ENCODE peak calls at places on chromosomes 11 and 22, in five cellular contexts. O is transverse colon; W is pancreas; A is HCT116; S is CD8-positive, alpha-beta memory T cell. R is an unnamed sample. For H3K9me3 and H3K4me1, the result is how much of the 10 kb centered on the place peaks cover.

GRCh38 chr11:34986883-34987525 is 70.6 kb downstream of the PDHX start:
- DNase-seq in W (no peak), S (no peak), A (no peak), O (no peak), R (no peak)

GRCh38 chr11:120512727-120513435 is 1.3 kb downstream of the GRIK4 start:
- DNase-seq in A (no peak), S (no peak), W (no peak), O (no peak), R (no peak)

GRCh38 chr22:36715647-36716046 is 12.1 kb upstream of the CACNG2 start:
- DNase-seq in A (no peak), S (no peak), W (no peak), O (no peak), R (no peak)

GRCh38 chr22:33535937-33536875 is 384.1 kb downstream of the LARGE1 start:
- DNase-seq in O (no peak), S (no peak), W (no peak), A (no peak), R (no peak)

GRCh38 chr11:16786131-16786530 is 47.7 kb downstream of the C11orf58 start:
- DNase-seq in A (no peak), S (no peak), W (no peak), O (no peak), R (no peak)

GRCh38 chr11:106961518-106961917 is 56.8 kb downstream of the GUCY1A2 start:
- DNase-seq in S (no peak), W (no peak), O (no peak), A (no peak), R (peak)

GRCh38 chr11:121561240-121561639 is 108.5 kb upstream of the SORL1-AS1 start:
- DNase-seq in W (no peak), A (no peak), S (no peak), O (no peak), R (no peak)

GRCh38 chr22:20243545-20244249 is 24.4 kb downstream of the RTN4R start:
- DNase-seq in O (peak), W (no peak), A (no peak), S (peak), R (peak)

GRCh38 chr11:69317401-69318092 is 23.6 kb downstream of the MYEOV start:
- DNase-seq in S (no peak), O (no peak), W (no peak), A (no peak), R (no peak)

GRCh38 chr11:65431452-65432132 is 9.0 kb downstream of the NEAT1 start:
- DNase-seq in O (peak), S (no peak), A (no peak), W (no peak), R (no peak)

DNA sequence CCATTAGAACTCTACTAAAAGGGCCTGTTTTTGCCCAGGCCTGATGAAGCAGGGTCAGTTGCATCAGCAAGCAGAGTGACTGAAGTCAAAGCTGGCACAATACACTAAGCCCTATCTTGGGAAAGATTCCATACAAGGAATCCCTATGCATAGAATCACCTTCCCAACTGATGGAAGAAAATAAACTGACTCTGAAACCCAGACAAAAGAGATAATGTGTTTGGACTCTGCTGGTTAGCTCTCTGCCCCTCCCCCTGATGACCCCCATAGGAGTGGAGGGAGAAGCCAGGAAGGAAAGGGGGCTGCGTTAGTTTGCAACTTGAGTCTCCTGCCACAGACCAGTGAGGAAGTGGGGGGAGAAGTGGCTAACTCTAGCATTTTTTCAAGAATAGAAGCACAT is 32.9 kb downstream of the GALNT18 start:
- DNase-seq in O (no peak), A (no peak), W (no peak), S (no peak), R (no peak)
- H3K27ac ChIP-seq in O (no peak), A (no peak), W (no peak), S (no peak), R (no peak)

DNA sequence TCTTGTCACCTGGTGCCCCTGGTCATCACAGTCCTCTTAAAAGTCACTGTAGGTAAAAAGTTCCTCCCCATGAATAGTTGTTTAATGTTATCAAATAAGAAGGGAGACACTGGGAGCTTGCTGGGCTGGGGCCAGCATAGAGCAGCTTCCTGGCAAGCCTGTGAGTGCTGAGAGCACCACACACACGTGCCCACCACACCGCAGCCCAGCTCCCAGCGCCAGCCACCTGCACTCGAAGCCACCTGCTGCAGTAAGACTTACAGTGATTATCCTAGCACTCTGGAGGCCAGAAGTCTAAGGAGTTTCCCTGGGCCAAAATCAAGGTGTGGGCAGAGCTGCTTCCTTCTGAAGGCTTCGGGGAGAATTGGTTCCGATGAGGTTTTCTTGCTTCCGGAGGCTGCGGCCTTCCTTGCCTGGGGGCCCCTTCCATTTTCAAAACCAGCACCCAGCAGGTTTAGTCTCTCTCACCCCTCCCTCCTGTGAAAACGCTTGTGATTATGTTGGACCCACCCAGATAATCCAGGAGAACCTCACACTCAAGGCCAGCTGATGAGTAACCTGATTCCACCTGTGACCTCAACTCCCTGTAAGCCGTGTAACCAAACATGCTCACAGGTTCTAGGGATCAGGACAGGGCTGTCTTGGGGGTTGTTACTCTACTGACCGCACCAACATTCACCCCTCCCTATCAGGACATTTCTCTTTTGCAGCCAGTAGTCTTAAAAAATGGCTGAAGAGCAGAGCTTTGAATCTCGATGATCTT is 687.2 kb downstream of the TBC1D22A start:
- DNase-seq in W (no peak), A (no peak), S (no peak), O (no peak), R (no peak)
- H3K9me3 ChIP-seq in W (under half), A (under half), S (under half), O (under half), R (under half)

GRCh38 chr22:38906024-38906423 is 34.0 kb upstream of the CBX6 start:
- DNase-seq in O (no peak), S (no peak), W (no peak), A (no peak), R (no peak)

GRCh38 chr22:38900677-38901076 is 28.7 kb upstream of the CBX6 start:
- DNase-seq in W (no peak), A (no peak), S (no peak), O (no peak), R (no peak)

DNA sequence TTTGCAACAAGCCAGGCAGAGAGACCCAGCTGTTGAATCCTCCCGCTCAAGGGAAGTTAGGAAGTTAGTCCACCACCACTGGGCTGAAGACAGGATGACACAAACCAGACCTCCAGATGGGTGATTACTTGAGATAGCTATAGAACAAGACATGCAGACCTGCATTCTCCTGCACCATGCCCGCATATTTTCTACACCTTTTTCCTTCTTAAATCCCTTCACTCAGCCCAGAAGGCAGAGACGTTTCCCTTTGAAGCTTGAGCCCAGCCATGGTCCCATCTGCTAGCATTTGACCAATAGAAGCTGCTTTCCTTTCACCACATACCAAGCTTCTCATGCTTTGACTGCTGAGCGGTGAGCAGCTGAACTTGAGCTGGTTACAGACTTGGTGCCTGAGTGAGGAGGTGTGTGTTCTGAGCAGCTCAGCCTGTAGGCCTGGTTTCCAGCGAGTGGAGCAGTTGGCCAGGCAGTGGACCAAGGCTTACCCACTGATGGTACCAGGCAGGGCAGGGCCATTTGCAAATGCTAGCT is 29.2 kb upstream of the CBX6 start:
- DNase-seq in A (no peak), S (no peak), W (no peak), O (no peak), R (no peak)
- H3K4me1 ChIP-seq in A (under half), S (under half), W (under half), O (under half), R (under half)

GRCh38 chr11:47507016-47507631 is 45.8 kb downstream of the CELF1 start:
- DNase-seq in S (no peak), A (no peak), O (no peak), W (no peak), R (no peak)
- H3K27ac ChIP-seq in S (no peak), A (no peak), O (no peak), W (no peak), R (no peak)

DNA sequence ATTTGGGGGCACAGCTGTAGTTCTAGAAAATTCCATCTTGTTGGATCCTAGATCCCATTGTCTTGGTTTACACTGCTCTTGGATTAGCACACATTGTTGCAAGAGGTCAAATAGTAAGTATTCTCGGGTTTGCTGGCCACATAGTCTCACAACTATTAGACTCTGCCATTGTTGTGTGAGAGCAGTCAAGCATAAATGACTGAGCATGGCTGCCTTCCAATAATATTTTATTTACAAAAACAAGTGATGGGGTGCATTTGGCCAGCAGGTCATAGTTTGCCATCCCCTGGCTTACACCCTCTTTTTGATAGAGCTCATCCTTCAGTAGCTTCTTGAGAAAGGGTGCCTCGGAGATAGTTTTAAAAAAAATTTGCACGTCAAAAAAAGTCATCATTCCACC is 77.9 kb upstream of the ALX4 start:
- DNase-seq in W (no peak), A (no peak), S (no peak), O (no peak), R (no peak)
- H3K9me3 ChIP-seq in W (under half), A (under half), S (under half), O (under half), R (under half)

GRCh38 chr11:1728931-1729691 is 21.3 kb downstream of the IFITM10 start:
- DNase-seq in A (no peak), S (no peak), O (no peak), W (no peak), R (no peak)
- H3K4me1 ChIP-seq in A (under half), S (under half), O (under half), W (under half), R (under half)

R was measured in SJCRH30.